ENCODE peak calls at places on chromosome 10, in eight cellular contexts. M is A549, N is uterus, R is lower lobe of right lung, A is astrocyte, J is breast epithelium, Q is lower leg skin, X is SK-N-SH. F is an unnamed sample.

GRCh38 chr10:119268871-119269506 is 61.6 kb downstream of the GRK5 start:
- DNase-seq in M (no peak), J (no peak), N (no peak), A (no peak), Q (no peak), X (no peak), R (no peak), F (no peak)

GRCh38 chr10:135601-136464 is 578 bp downstream of the ZMYND11 start:
- DNase-seq in M (peak; percentile 58), A (peak; percentile 45), N (peak; percentile 65), Q (peak; percentile 50), J (peak; percentile 78), X (peak; percentile 75), R (peak; percentile 83), F (no peak)

GRCh38 chr10:101067356-101068083 is 5.7 kb downstream of the KAZALD1 start:
- DNase-seq in M (peak; percentile 84), R (peak; percentile 75), X (peak; percentile 87), J (peak; percentile 72), Q (peak; percentile 60), A (peak; percentile 51), N (peak; percentile 76), F (no peak)

GRCh38 chr10:130757271-130757670 is 554.2 kb downstream of the TCERG1L start:
- DNase-seq in J (no peak), X (peak; percentile 52), N (no peak), M (no peak), R (no peak), Q (no peak), A (no peak), F (no peak)

GRCh38 chr10:126434235-126434634 is 46.0 kb upstream of the ADAM12 start:
- DNase-seq in J (no peak), R (no peak), A (no peak), X (no peak), Q (no peak), N (no peak), M (no peak), F (no peak)

GRCh38 chr10:52245547-52245946 is 68.5 kb upstream of the DKK1 start:
- DNase-seq in J (no peak), X (no peak), R (no peak), M (no peak), N (no peak), Q (no peak), A (no peak), F (no peak)

GRCh38 chr10:43307306-43307705 is 40.4 kb upstream of the RASGEF1A start:
- DNase-seq in X (no peak), N (no peak), M (no peak), Q (no peak), J (no peak), R (no peak), A (no peak), F (no peak)

GRCh38 chr10:46006219-46006618 is 24.2 kb downstream of the NCOA4 start:
- DNase-seq in N (no peak), Q (no peak), J (no peak), A (peak; percentile 80), R (no peak), X (no peak), M (no peak), F (no peak)

GRCh38 chr10:62093863-62094291 is 174.8 kb downstream of the RTKN2 start:
- DNase-seq in A (peak; percentile 90), Q (no peak), X (no peak), J (no peak), N (no peak), R (no peak), M (no peak), F (peak; percentile 62)

GRCh38 chr10:10589540-10589939 is 428.1 kb upstream of the CELF2 start:
- DNase-seq in N (no peak), J (no peak), Q (peak; percentile 36), R (no peak), A (peak; percentile 91), X (no peak), M (no peak), F (peak; percentile 42)

GRCh38 chr10:15168781-15169554 is 475 bp upstream of the NMT2 start:
- DNase-seq in A (peak; percentile 72), Q (peak; percentile 94), R (peak; percentile 96), X (peak; percentile 98), J (peak; percentile 99), M (peak; percentile 82), N (peak; percentile 94), F (peak; percentile 57)
- H3K4me3 ChIP-seq in A (no peak overlapping the region), Q (no peak overlapping the region), R (peak overlapping the region; percentile 34), X (peak overlapping the region; percentile 19), J (peak overlapping the region; percentile 69), M (peak overlapping the region; percentile 22), N (no peak overlapping the region), F (no peak overlapping the region)

DNA sequence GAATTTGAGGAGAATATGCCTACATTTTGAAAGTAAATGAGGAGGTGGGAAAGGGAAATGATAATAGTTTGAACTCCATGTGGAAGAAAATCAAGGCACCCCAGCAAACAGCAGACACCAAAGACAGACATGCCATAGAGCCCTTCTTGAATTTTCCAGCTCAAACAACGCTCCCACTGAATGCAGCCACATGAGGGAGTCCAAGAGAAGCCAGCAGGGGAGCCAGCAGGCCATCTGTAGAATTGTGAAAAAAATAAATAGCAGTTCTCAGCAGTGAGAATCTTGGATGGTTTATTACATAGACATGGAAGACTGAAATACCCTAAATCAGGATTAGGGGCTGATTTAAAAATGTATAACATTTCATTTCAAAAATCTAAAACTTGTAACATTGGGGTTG is 1567.3 kb upstream of the LRRTM3 start:
- DNase-seq in X (peak; percentile 10), N (no peak), J (no peak), M (no peak), Q (no peak), R (no peak), A (no peak), F (no peak)
- TF ChIP-seq CTCF in X (peak; percentile 69), N (no peak), J (no peak), M (peak; percentile 38), Q (no peak), R (peak; percentile 11), A (peak; percentile 48), F (peak; percentile 7)

GRCh38 chr10:129465796-129466702 is 992 bp upstream of the MGMT start:
- DNase-seq in R (no peak), M (no peak), Q (no peak), J (no peak), A (no peak), N (no peak), X (no peak), F (no peak)
- H3K4me3 ChIP-seq in R (peak overlapping the region; percentile 83), M (peak overlapping the region; percentile 42), Q (no peak overlapping the region), J (peak overlapping the region; percentile 83), A (peak overlapping the region; percentile 50), N (peak overlapping the region; percentile 85), X (peak overlapping the region; percentile 49), F (peak overlapping the region; percentile 69)

GRCh38 chr10:1297566-1298301 is 241.5 kb downstream of the WDR37 start:
- DNase-seq in R (no peak), X (peak; percentile 59), Q (no peak), A (no peak), J (no peak), M (no peak), N (no peak), F (no peak)
- TF ChIP-seq CTCF in R (no peak), X (no peak), Q (no peak), A (no peak), J (no peak), M (no peak), N (no peak), F (no peak)

DNA sequence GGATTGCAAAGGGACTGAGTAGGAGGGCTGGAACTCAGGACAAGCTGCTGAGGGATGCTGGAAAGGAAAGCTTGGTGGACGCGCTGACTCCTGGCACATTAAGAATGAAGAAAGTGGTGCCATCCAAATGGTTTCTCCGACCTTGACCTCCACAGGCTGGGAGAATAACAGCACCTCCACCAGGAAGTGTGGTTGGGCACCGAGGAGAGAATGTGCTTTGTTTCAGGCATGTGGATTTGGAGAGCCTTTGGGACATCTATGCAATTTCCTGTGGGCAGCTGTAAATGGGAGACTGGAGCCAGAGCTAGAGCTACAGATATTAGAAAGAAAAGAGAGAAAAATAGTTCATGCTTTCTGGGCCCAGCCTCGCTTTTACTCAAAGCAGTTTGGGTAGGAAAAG is 29.8 kb upstream of the HABP2 start:
- DNase-seq in X (no peak), A (no peak), Q (no peak), M (no peak), J (no peak), R (no peak), N (no peak), F (no peak)
- H3K4me3 ChIP-seq in X (no peak overlapping the region), A (no peak overlapping the region), Q (no peak overlapping the region), M (no peak overlapping the region), J (no peak overlapping the region), R (no peak overlapping the region), N (no peak overlapping the region), F (no peak overlapping the region)

GRCh38 chr10:102432162-102432950 is at the start of gene CUEDC2:
- DNase-seq in R (peak; percentile 97), Q (peak; percentile 96), M (peak; percentile 97), A (peak; percentile 93), X (peak; percentile 94), N (peak; percentile 98), J (peak; percentile 94), F (peak; percentile 61)
- TF ChIP-seq CTCF in R (no peak), Q (no peak), M (no peak), A (no peak), X (no peak), N (no peak), J (no peak), F (no peak)

GRCh38 chr10:79905322-79906314 is 43.3 kb downstream of the SFTPD start:
- DNase-seq in J (no peak), M (no peak), Q (no peak), X (no peak), A (peak; percentile 20), R (no peak), N (no peak), F (no peak)
- H3K4me3 ChIP-seq in J (peak overlapping the region; percentile 54), M (peak overlapping the region; percentile 46), Q (peak overlapping the region; percentile 41), X (peak overlapping the region; percentile 66), A (peak overlapping the region; percentile 79), R (peak overlapping the region; percentile 66), N (peak overlapping the region; percentile 68), F (peak overlapping the region; percentile 74)